ENCODE peak calls at places on chromosomes 13 and 19, in seven cellular contexts. S is small intestine; B is tibial artery; L is prostate gland; Y is CD4-positive, alpha-beta T cell; A is foreskin melanocyte; M is T follicular helper cell. K is an unnamed sample.

GRCh38 chr13:107238262-107238661 is 670.3 kb upstream of the ARGLU1 start:
- DNase-seq in S (no peak), B (no peak), L (no peak), Y (no peak), A (no peak), M (no peak), K (no peak)

GRCh38 chr13:71517004-71517403 is 350.0 kb downstream of the DACH1 start:
- DNase-seq in S (peak; percentile 90), B (no peak), L (no peak), Y (no peak), A (no peak), M (no peak), K (no peak)

GRCh38 chr13:85266331-85266730 is 532.9 kb downstream of the SLITRK6 start:
- DNase-seq in S (no peak), B (no peak), L (no peak), Y (no peak), A (peak; percentile 3), M (no peak), K (no peak)

GRCh38 chr19:41872775-41873647 is 4.1 kb upstream of the CD79A start:
- DNase-seq in S (peak; percentile 86), B (no peak), L (peak; percentile 75), Y (peak; percentile 77), A (no peak), M (peak; percentile 56), K (peak; percentile 88)

GRCh38 chr13:20074956-20075355 is 85.9 kb downstream of the GJA3 start:
- DNase-seq in S (no peak), B (no peak), L (no peak), Y (no peak), A (peak; percentile 20), M (no peak), K (no peak)

GRCh38 chr13:78910147-78910546 is 251.2 kb upstream of the OBI1 start:
- DNase-seq in S (no peak), B (no peak), L (no peak), Y (no peak), A (no peak), M (no peak), K (no peak)

GRCh38 chr13:106701810-106702341 is 133.9 kb upstream of the ARGLU1 start:
- DNase-seq in S (no peak), B (no peak), L (no peak), Y (no peak), A (no peak), M (no peak), K (no peak)

GRCh38 chr19:19744641-19745040 is 11.7 kb upstream of the ZNF14 start:
- DNase-seq in S (no peak), B (no peak), L (no peak), Y (no peak), A (no peak), M (no peak), K (no peak)

GRCh38 chr13:91668844-91669495 is 270.5 kb downstream of the GPC5 start:
- DNase-seq in S (peak; percentile 7), B (no peak), L (no peak), Y (no peak), A (no peak), M (no peak), K (no peak)

GRCh38 chr13:44236370-44236769 is 137.3 kb upstream of the SERP2 start:
- DNase-seq in S (no peak), B (peak; percentile 58), L (no peak), Y (no peak), A (no peak), M (no peak), K (no peak)

GRCh38 chr19:19106061-19106551 is 32.2 kb downstream of the TMEM161A start:
- DNase-seq in S (no peak), B (no peak), L (no peak), Y (no peak), A (no peak), M (no peak), K (peak; percentile 52)

GRCh38 chr13:103097366-103097928 is 31.2 kb upstream of the SLC10A2 start:
- DNase-seq in S (no peak), B (no peak), L (no peak), Y (no peak), A (no peak), M (no peak), K (no peak)

GRCh38 chr13:74273591-74273990 is 139.4 kb upstream of the KLF12 start:
- DNase-seq in S (no peak), B (no peak), L (no peak), Y (no peak), A (no peak), M (no peak), K (no peak)

GRCh38 chr19:40831502-40832430 is 18.5 kb downstream of the CYP2A6 start:
- DNase-seq in S (peak; percentile 38), B (no peak), L (peak; percentile 90), Y (no peak), A (peak; percentile 92), M (no peak), K (peak; percentile 92)

GRCh38 chr19:869245-870177 is 10.0 kb downstream of the CFD start:
- DNase-seq in S (no peak), B (peak; percentile 85), L (no peak), Y (no peak), A (peak; percentile 61), M (no peak), K (peak; percentile 81)

GRCh38 chr13:102183509-102184182 is 218.2 kb downstream of the FGF14 start:
- DNase-seq in S (no peak), B (no peak), L (no peak), Y (no peak), A (no peak), M (no peak), K (no peak)

GRCh38 chr19:18140473-18140872 is 12.5 kb upstream of the PIK3R2 start:
- DNase-seq in S (no peak), B (no peak), L (no peak), Y (no peak), A (no peak), M (no peak), K (no peak)

GRCh38 chr19:1503089-1503924 is 9.5 kb downstream of the ADAMTSL5 start:
- DNase-seq in S (peak; percentile 69), B (no peak), L (no peak), Y (peak; percentile 71), A (no peak), M (peak; percentile 38), K (peak; percentile 81)

K was measured in hepatocyte.